ENCODE peak calls at places on chromosomes 13 and 19, in four cellular contexts. Z, I, B and S are unnamed samples.

GRCh38 chr13:91126806-91127205 is 220.7 kb upstream of the MIR17HG start:
- DNase-seq in I (no peak), B (no peak), Z (no peak), S (no peak)

GRCh38 chr13:27962982-27963381 is 6.1 kb downstream of the CDX2 start:
- DNase-seq in I (no peak), B (no peak), Z (no peak), S (no peak)

GRCh38 chr19:14432817-14433453 is at the start of gene PKN1:
- DNase-seq in Z (peak), I (no peak), B (peak), S (no peak)

GRCh38 chr19:11678504-11678903 is 60.2 kb downstream of the ZNF823 start:
- DNase-seq in I (no peak), Z (peak), B (no peak), S (no peak)

GRCh38 chr13:60679928-60680693 is 283.1 kb downstream of the TDRD3 start:
- DNase-seq in B (no peak), Z (no peak), I (no peak), S (no peak)

GRCh38 chr13:21668665-21669599 is 1.9 kb upstream of the FGF9 start:
- DNase-seq in B (peak), I (no peak), Z (peak), S (peak)

GRCh38 chr19:43499042-43499441 is 5.5 kb downstream of the PHLDB3 start:
- DNase-seq in I (no peak), B (no peak), Z (no peak), S (no peak)

GRCh38 chr13:87005511-87005910 is 665.7 kb upstream of the SLITRK5 start:
- DNase-seq in Z (no peak), I (no peak), B (no peak), S (no peak)

GRCh38 chr13:40920826-40921225 is 98.3 kb downstream of the ELF1 start:
- DNase-seq in B (no peak), I (no peak), Z (no peak), S (peak)

GRCh38 chr19:36103842-36104552 is 6.9 kb upstream of the OVOL3 start:
- DNase-seq in B (no peak), I (no peak), Z (no peak), S (no peak)

GRCh38 chr13:106036870-106037269 is 498.6 kb downstream of the EFNB2 start:
- DNase-seq in B (no peak), I (no peak), Z (no peak), S (no peak)

GRCh38 chr19:18833849-18834643 is 2.3 kb downstream of the UPF1 start:
- DNase-seq in B (no peak), I (no peak), Z (no peak), S (no peak)

GRCh38 chr19:20078696-20079095 is 896 bp downstream of the ZNF90 start:
- DNase-seq in B (no peak), Z (peak), I (peak), S (no peak)

GRCh38 chr19:44722131-44723121 is 23.5 kb downstream of the CEACAM16 start:
- DNase-seq in Z (no peak), I (no peak), B (no peak), S (no peak)

GRCh38 chr19:47093254-47093653 is 20.3 kb downstream of the ZC3H4 start:
- DNase-seq in I (no peak), Z (no peak), B (no peak), S (no peak)

GRCh38 chr19:46513461-46514236 is 18.0 kb upstream of the PNMA8B start:
- DNase-seq in B (peak), I (peak), Z (peak), S (peak)